ENCODE peak calls at places on chromosome 22, in five cellular contexts. E is kidney, U is iPS-NIHi11, N is suprapubic skin, I is foreskin fibroblast. M is an unnamed sample.

GRCh38 chr22:39292561-39293074 is 26.8 kb downstream of the RPL3 start:
- DNase-seq in N (peak), U (peak), I (peak), E (peak), M (peak)

GRCh38 chr22:25700996-25701815 is 40.8 kb upstream of the MYO18B start:
- DNase-seq in I (peak), U (no peak), N (no peak), E (no peak), M (no peak)

GRCh38 chr22:30420401-30421178 is 5.0 kb upstream of the MTFP1 start:
- DNase-seq in I (peak), E (no peak), U (no peak), N (no peak), M (no peak)

GRCh38 chr22:31350410-31350863 is 4.3 kb upstream of the PATZ1 start:
- DNase-seq in N (no peak), I (no peak), U (peak), E (peak), M (peak)

GRCh38 chr22:37607912-37608476 is 640 bp upstream of the GGA1 start:
- DNase-seq in N (no peak), I (no peak), U (peak), E (no peak), M (no peak)

GRCh38 chr22:20885017-20885556 is 26.3 kb downstream of the SNAP29 start:
- DNase-seq in I (no peak), E (no peak), N (no peak), U (no peak), M (no peak)

GRCh38 chr22:45871721-45872120 is 105.2 kb downstream of the WNT7B start:
- DNase-seq in I (no peak), E (no peak), U (no peak), N (no peak), M (no peak)

GRCh38 chr22:34414467-34415440 is 494.5 kb upstream of the LARGE1 start:
- DNase-seq in I (no peak), U (peak), N (no peak), E (no peak), M (peak)

GRCh38 chr22:17767236-17768065 is 6.8 kb downstream of the BID start:
- DNase-seq in N (no peak), I (no peak), E (no peak), U (no peak), M (no peak)

GRCh38 chr22:45298934-45299505 is 10.7 kb upstream of the FAM118A start:
- DNase-seq in N (no peak), U (peak), I (no peak), E (no peak), M (no peak)

GRCh38 chr22:49062155-49063039 is 765.3 kb downstream of the BRD1 start:
- DNase-seq in N (no peak), U (no peak), E (no peak), I (no peak), M (no peak)